ENCODE peak calls at places on chromosomes 1 and 21, in eight cellular contexts. X is left lung, H is Panc1, D is choroid plexus epithelial cell, S is WERI-Rb-1, V is colonic mucosa, J is nephron progenitor cell, Y is neural crest cell. L is an unnamed sample.

GRCh38 chr1:188241629-188242028 is 1412.9 kb downstream of the PLA2G4A start:
- DNase-seq in S (no peak), Y (no peak), J (no peak), D (no peak), X (no peak), V (no peak), H (no peak), L (no peak)

GRCh38 chr21:46621457-46622182 is 13.9 kb upstream of the PRMT2 start:
- DNase-seq in H (no peak), Y (peak), S (no peak), V (no peak), J (no peak), X (no peak), D (peak), L (no peak)

GRCh38 chr1:31767225-31767624 is 3.1 kb upstream of the ADGRB2 start:
- DNase-seq in X (peak), H (no peak), D (no peak), J (no peak), Y (no peak), S (peak), V (no peak), L (no peak)

GRCh38 chr1:16338961-16339360 is 13.3 kb downstream of the FBXO42 start:
- DNase-seq in X (no peak), D (no peak), Y (no peak), S (no peak), J (no peak), V (no peak), H (no peak), L (no peak)

GRCh38 chr1:1291611-1292441 is 11.6 kb downstream of the SCNN1D start:
- DNase-seq in V (peak), X (no peak), H (no peak), Y (peak), S (peak), J (peak), D (peak), L (peak)

GRCh38 chr1:154499446-154499845 is 2.6 kb upstream of the TDRD10 start:
- DNase-seq in D (no peak), V (no peak), X (no peak), H (no peak), J (no peak), Y (no peak), S (no peak), L (no peak)

GRCh38 chr21:46486481-46487000 is 27.9 kb downstream of the DIP2A start:
- DNase-seq in X (no peak), D (no peak), V (no peak), J (no peak), S (no peak), H (no peak), Y (no peak), L (no peak)

GRCh38 chr1:56508523-56508983 is 70.8 kb downstream of the PLPP3 start:
- DNase-seq in D (peak), V (peak), J (no peak), Y (no peak), H (no peak), S (no peak), X (peak), L (no peak)

GRCh38 chr21:42939581-42940413 is 14.4 kb upstream of the ERVH48-1 start:
- DNase-seq in X (no peak), D (peak), V (peak), S (no peak), H (peak), J (no peak), Y (no peak), L (no peak)

GRCh38 chr1:244913806-244914205 is 49.5 kb upstream of the HNRNPU start:
- DNase-seq in Y (no peak), J (no peak), X (no peak), V (no peak), S (no peak), D (no peak), H (no peak), L (no peak)

GRCh38 chr1:34640654-34641401 is 114.0 kb upstream of the GJB5 start:
- DNase-seq in V (no peak), D (no peak), Y (no peak), J (no peak), H (no peak), S (no peak), X (no peak), L (no peak)

GRCh38 chr1:14804626-14805025 is 206.1 kb downstream of the KAZN start:
- DNase-seq in J (no peak), V (no peak), H (no peak), Y (no peak), S (peak), X (no peak), D (peak), L (no peak)

GRCh38 chr1:109790735-109791494 is 27.2 kb upstream of the EPS8L3 start:
- DNase-seq in D (peak), X (peak), V (peak), Y (no peak), H (no peak), S (peak), J (no peak), L (peak)

GRCh38 chr1:15851251-15852035 is 3.9 kb downstream of the SPEN start:
- DNase-seq in S (no peak), X (no peak), H (no peak), Y (no peak), V (no peak), J (no peak), D (no peak), L (no peak)

GRCh38 chr1:3207217-3207848 is 138.3 kb downstream of the PRDM16 start:
- DNase-seq in J (no peak), V (no peak), H (no peak), X (no peak), D (no peak), Y (no peak), S (no peak), L (no peak)

GRCh38 chr1:1910033-1910465 is 5.0 kb upstream of the CALML6 start:
- DNase-seq in D (no peak), Y (no peak), J (no peak), X (no peak), S (no peak), V (no peak), H (no peak), L (no peak)

GRCh38 chr1:233489436-233489835 is 124.5 kb upstream of the KCNK1 start:
- DNase-seq in D (no peak), V (no peak), J (no peak), S (no peak), Y (no peak), H (no peak), X (no peak), L (no peak)

GRCh38 chr21:26027696-26028095 is 142.9 kb downstream of the APP start:
- DNase-seq in Y (no peak), X (no peak), H (no peak), J (no peak), D (peak), S (no peak), V (no peak), L (no peak)

GRCh38 chr1:59738152-59738551 is 76.6 kb upstream of the HOOK1 start:
- DNase-seq in V (no peak), D (peak), Y (no peak), H (no peak), J (no peak), X (no peak), S (no peak), L (no peak)

GRCh38 chr1:184890539-184890973 is 83.8 kb downstream of the NIBAN1 start:
- DNase-seq in X (no peak), D (no peak), V (no peak), S (no peak), J (no peak), Y (no peak), H (no peak), L (peak)

GRCh38 chr1:93813076-93813475 is 65.9 kb downstream of the DNTTIP2 start:
- DNase-seq in D (no peak), S (no peak), X (no peak), J (no peak), V (no peak), Y (no peak), H (no peak), L (no peak)

GRCh38 chr1:170097449-170097948 is 23.0 kb upstream of the KIFAP3 start:
- DNase-seq in Y (no peak), D (no peak), S (no peak), H (no peak), V (peak), X (no peak), J (no peak), L (no peak)

GRCh38 chr1:170095976-170096725 is 21.7 kb upstream of the KIFAP3 start:
- DNase-seq in V (no peak), X (no peak), J (no peak), D (no peak), Y (no peak), H (no peak), S (no peak), L (no peak)

GRCh38 chr1:170096806-170097340 is 22.4 kb upstream of the KIFAP3 start:
- DNase-seq in D (no peak), H (no peak), X (no peak), J (no peak), Y (no peak), S (no peak), V (no peak), L (no peak)
- TF ChIP-seq CTCF in D (no peak), H (no peak), X (no peak), J (no peak), Y (no peak), S (no peak), V (no peak), L (no peak)

GRCh38 chr1:5765465-5765864 is 226.8 kb downstream of the NPHP4 start:
- DNase-seq in J (no peak), S (no peak), X (no peak), V (no peak), D (no peak), Y (no peak), H (no peak), L (no peak)
- TF ChIP-seq CTCF in J (no peak), S (no peak), X (no peak), V (no peak), D (no peak), Y (no peak), H (no peak), L (no peak)

DNA sequence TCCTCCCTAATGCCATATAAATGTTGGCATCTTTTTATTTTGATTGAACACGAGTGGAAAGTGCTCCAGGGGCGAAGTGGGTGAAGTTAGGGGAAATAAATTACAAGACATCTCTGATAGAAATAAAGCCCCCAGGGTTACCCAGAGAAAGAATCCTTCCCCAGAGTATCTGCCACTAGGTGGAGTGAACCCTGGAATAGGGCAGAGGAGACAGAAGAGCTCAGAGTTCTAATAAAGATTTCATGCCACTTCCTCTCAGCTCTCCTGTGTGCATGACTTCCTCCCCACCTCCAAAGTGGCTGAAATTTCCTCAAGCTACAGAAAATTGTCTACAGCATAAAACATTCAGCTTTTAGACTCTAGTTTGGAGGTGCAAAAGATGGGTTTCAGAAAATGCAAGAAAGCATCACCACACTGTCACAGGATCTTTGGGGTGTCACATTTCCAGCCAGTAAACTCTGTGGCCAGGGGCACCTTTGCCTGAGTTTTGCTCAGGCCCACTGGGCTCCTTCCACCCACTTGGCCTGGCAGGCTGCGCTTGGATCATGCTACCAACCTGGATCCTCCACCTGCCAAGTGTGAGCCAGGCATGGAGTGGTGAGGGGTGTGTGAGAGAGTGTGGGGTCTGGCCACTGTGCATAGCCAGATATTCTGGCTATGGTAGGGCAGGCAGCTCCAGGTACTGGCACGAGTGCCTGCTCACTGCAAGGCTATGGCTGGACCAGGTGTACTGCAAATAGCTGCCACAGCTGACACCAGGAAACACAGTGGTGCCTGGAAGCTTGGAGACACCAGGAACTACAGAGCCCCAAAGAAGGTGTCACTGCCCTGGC is 208.8 kb upstream of the USP25 start:
- DNase-seq in H (no peak), S (no peak), Y (no peak), J (no peak), D (peak), X (no peak), V (no peak), L (no peak)
- TF ChIP-seq CTCF in H (peak), S (peak), Y (peak), J (peak), D (peak), X (no peak), V (no peak), L (peak)

DNA sequence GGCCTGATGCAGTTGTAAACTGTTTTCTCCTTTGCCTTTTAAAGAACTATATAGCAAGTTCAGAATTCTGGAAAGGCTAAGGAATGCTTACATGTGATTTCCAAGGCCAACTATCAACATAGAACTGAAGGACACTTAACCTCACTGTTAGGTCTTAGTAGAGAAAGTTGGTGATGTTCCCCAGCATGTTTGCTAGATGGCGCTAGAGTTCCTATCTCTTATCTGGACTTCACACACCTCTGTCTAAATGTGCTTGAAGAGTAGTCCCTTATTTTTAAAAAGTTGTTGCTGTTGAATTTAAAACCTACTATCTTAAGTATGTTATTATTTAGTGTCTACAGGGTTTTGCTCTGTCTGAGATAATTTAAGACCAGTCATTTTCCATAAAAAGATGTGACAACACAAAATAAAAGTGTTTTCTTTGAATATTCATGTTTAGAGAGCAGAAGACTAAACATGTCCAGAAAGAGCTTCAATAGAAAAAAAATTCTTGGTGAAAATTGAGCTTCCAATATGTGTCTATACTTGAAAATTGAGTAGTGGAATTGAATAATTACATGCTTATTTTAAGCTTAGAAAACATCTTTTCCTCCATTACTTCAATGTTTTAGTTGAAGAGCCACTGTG is 237.3 kb downstream of the S1PR1 start:
- DNase-seq in J (no peak), H (no peak), S (no peak), Y (no peak), X (no peak), D (peak), V (no peak), L (no peak)
- TF ChIP-seq CTCF in J (peak), H (peak), S (peak), Y (peak), X (peak), D (peak), V (no peak), L (peak)

GRCh38 chr1:37879865-37880264 is 20.5 kb upstream of the MTF1 start:
- DNase-seq in S (no peak), D (no peak), X (no peak), Y (no peak), J (no peak), H (no peak), V (no peak), L (no peak)

GRCh38 chr1:37872692-37873091 is 13.3 kb upstream of the MTF1 start:
- DNase-seq in D (no peak), H (no peak), J (no peak), X (no peak), Y (no peak), V (no peak), S (no peak), L (no peak)

GRCh38 chr1:37877991-37878544 is 18.7 kb upstream of the MTF1 start:
- DNase-seq in V (no peak), X (no peak), H (no peak), S (no peak), Y (no peak), J (no peak), D (no peak), L (no peak)

DNA sequence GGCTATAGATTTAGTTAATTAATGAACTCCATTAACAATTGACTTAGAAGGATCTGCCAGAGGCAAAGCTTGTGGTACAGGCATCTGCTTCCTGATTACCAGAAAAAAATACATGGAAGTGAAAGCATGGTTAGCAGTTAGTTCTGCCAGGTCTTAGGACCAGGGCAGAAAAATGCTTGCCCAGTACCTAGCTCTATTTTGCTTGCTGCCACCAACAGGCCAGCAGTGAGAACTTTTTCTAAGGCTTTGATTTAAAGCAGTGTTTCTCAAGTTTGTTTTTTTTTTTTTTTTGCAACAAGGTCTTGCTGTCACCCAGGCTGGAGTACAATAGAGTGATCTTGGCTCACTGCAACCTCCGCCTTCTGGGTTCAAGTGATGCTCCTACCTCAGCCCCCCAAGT is 16.4 kb upstream of the MTF1 start:
- DNase-seq in Y (no peak), H (no peak), X (no peak), D (peak), S (no peak), J (no peak), V (no peak), L (no peak)
- TF ChIP-seq CTCF in Y (peak), H (no peak), X (no peak), D (peak), S (peak), J (no peak), V (no peak), L (no peak)

GRCh38 chr1:67429011-67429527 is 1.1 kb downstream of the SERBP1 start:
- DNase-seq in S (no peak), V (peak), X (no peak), J (peak), H (no peak), Y (no peak), D (peak), L (peak)

GRCh38 chr1:67429528-67430357 is 459 bp downstream of the SERBP1 start:
- DNase-seq in Y (peak), H (no peak), D (no peak), V (peak), S (no peak), X (peak), J (peak), L (peak)

GRCh38 chr1:67431869-67432578 is 1.8 kb upstream of the SERBP1 start:
- DNase-seq in J (no peak), V (no peak), S (peak), Y (no peak), D (no peak), X (no peak), H (no peak), L (no peak)

GRCh38 chr1:67431156-67431765 is 1.1 kb upstream of the SERBP1 start:
- DNase-seq in Y (no peak), H (no peak), J (no peak), S (no peak), D (no peak), V (no peak), X (no peak), L (no peak)

GRCh38 chr1:67430358-67431155 is at the start of gene SERBP1:
- DNase-seq in S (peak), H (peak), Y (peak), V (peak), J (peak), D (peak), X (peak), L (peak)
- TF ChIP-seq CTCF in S (no peak), H (no peak), Y (no peak), V (no peak), J (no peak), D (peak), X (no peak), L (no peak)